ENCODE peak calls at places on chromosomes 5 and 9, in six cellular contexts. D, M, Z, R, U and C are unnamed samples.

GRCh38 chr9:133883356-133883755 is 108.8 kb downstream of the VAV2 start:
- DNase-seq in D (no peak), M (no peak), Z (no peak), R (no peak), U (no peak), C (no peak)

GRCh38 chr5:138226917-138227316 is 13.8 kb upstream of the CDC23 start:
- DNase-seq in D (no peak), M (no peak), Z (no peak), R (no peak), U (no peak), C (no peak)

GRCh38 chr9:86352440-86353106 is 1.6 kb downstream of the TUT7 start:
- DNase-seq in D (no peak), M (no peak), Z (peak), R (no peak), U (peak), C (no peak)

GRCh38 chr5:81125959-81126358 is 107.2 kb upstream of the CKMT2 start:
- DNase-seq in D (no peak), M (peak), Z (no peak), R (no peak), U (peak), C (no peak)

GRCh38 chr5:168528521-168529360 is at the start of gene FBLL1:
- DNase-seq in D (no peak), M (no peak), Z (peak), R (no peak), U (peak), C (no peak)

GRCh38 chr5:4640793-4641192 is 499.3 kb upstream of the ADAMTS16 start:
- DNase-seq in D (no peak), M (no peak), Z (no peak), R (no peak), U (no peak), C (no peak)

GRCh38 chr9:5876711-5877110 is 14.0 kb upstream of the MLANA start:
- DNase-seq in D (no peak), M (no peak), Z (no peak), R (no peak), U (no peak), C (no peak)

GRCh38 chr9:109604036-109604600 is 106.0 kb upstream of the PTPN3 start:
- DNase-seq in D (no peak), M (no peak), Z (no peak), R (no peak), U (no peak), C (no peak)

GRCh38 chr5:143182901-143183820 is 220.3 kb downstream of the NR3C1 start:
- DNase-seq in D (no peak), M (peak), Z (peak), R (no peak), U (peak), C (no peak)

GRCh38 chr9:130639119-130639485 is 25.3 kb upstream of the PRDM12 start:
- DNase-seq in D (no peak), M (no peak), Z (no peak), R (no peak), U (peak), C (no peak)

GRCh38 chr9:92077868-92078267 is 37.3 kb downstream of the SPTLC1 start:
- DNase-seq in D (no peak), M (no peak), Z (no peak), R (no peak), U (no peak), C (no peak)

GRCh38 chr5:10856646-10857332 is 95.8 kb upstream of the DAP start:
- DNase-seq in D (peak), M (no peak), Z (peak), R (peak), U (peak), C (no peak)